ENCODE peak calls at places on chromosomes 5 and 9, in ten cellular contexts. One of them, this sample, is unnamed.

GRCh38 chr9:75001719-75002421 is 26.2 kb downstream of the CARNMT1 start:
- DNase-seq in mammary epithelial cell: peak
- DNase-seq in CD8-positive, alpha-beta T cell: no peak
- DNase-seq in A673: peak
- DNase-seq in PC-9: peak
- DNase-seq in fibroblast of mammary gland: peak
- DNase-seq in brain microvascular endothelial cell: peak
- DNase-seq in transverse colon: no peak
- DNase-seq in right atrium auricular region: no peak
- DNase-seq in neural progenitor cell: peak
- DNase-seq in this sample: peak

GRCh38 chr9:135404451-135405144 is 75.0 kb upstream of the PPP1R26 start:
- DNase-seq in mammary epithelial cell: no peak
- DNase-seq in CD8-positive, alpha-beta T cell: no peak
- DNase-seq in A673: no peak
- DNase-seq in PC-9: no peak
- DNase-seq in fibroblast of mammary gland: no peak
- DNase-seq in brain microvascular endothelial cell: no peak
- DNase-seq in transverse colon: no peak
- DNase-seq in right atrium auricular region: no peak
- DNase-seq in neural progenitor cell: no peak
- DNase-seq in this sample: no peak

GRCh38 chr9:96875460-96876142 is 21.3 kb upstream of the ZNF782 start:
- DNase-seq in mammary epithelial cell: peak
- DNase-seq in CD8-positive, alpha-beta T cell: no peak
- DNase-seq in A673: peak
- DNase-seq in PC-9: peak
- DNase-seq in fibroblast of mammary gland: peak
- DNase-seq in brain microvascular endothelial cell: peak
- DNase-seq in transverse colon: peak
- DNase-seq in right atrium auricular region: no peak
- DNase-seq in neural progenitor cell: peak
- DNase-seq in this sample: peak

GRCh38 chr5:125559296-125559695 is 812.9 kb upstream of the ZNF608 start:
- DNase-seq in mammary epithelial cell: peak
- DNase-seq in CD8-positive, alpha-beta T cell: no peak
- DNase-seq in A673: no peak
- DNase-seq in PC-9: no peak
- DNase-seq in fibroblast of mammary gland: peak
- DNase-seq in brain microvascular endothelial cell: peak
- DNase-seq in transverse colon: no peak
- DNase-seq in right atrium auricular region: no peak
- DNase-seq in neural progenitor cell: no peak
- DNase-seq in this sample: peak

GRCh38 chr9:133278161-133279131 is 3.4 kb upstream of the ABO start:
- DNase-seq in mammary epithelial cell: peak
- DNase-seq in CD8-positive, alpha-beta T cell: no peak
- DNase-seq in A673: no peak
- DNase-seq in PC-9: no peak
- DNase-seq in fibroblast of mammary gland: no peak
- DNase-seq in brain microvascular endothelial cell: no peak
- DNase-seq in transverse colon: peak
- DNase-seq in right atrium auricular region: no peak
- DNase-seq in neural progenitor cell: no peak
- DNase-seq in this sample: no peak

GRCh38 chr9:61671276-61671973 is 481.6 kb downstream of the SPATA31A7 start:
- DNase-seq in mammary epithelial cell: no peak
- DNase-seq in CD8-positive, alpha-beta T cell: peak
- DNase-seq in A673: no peak
- DNase-seq in PC-9: no peak
- DNase-seq in fibroblast of mammary gland: no peak
- DNase-seq in brain microvascular endothelial cell: no peak
- DNase-seq in transverse colon: peak
- DNase-seq in right atrium auricular region: peak
- DNase-seq in neural progenitor cell: no peak
- DNase-seq in this sample: no peak

GRCh38 chr5:80210014-80210413 is 45.8 kb downstream of the SERINC5 start:
- DNase-seq in mammary epithelial cell: peak
- DNase-seq in CD8-positive, alpha-beta T cell: no peak
- DNase-seq in A673: no peak
- DNase-seq in PC-9: no peak
- DNase-seq in fibroblast of mammary gland: no peak
- DNase-seq in brain microvascular endothelial cell: no peak
- DNase-seq in transverse colon: no peak
- DNase-seq in right atrium auricular region: no peak
- DNase-seq in neural progenitor cell: no peak
- DNase-seq in this sample: no peak

GRCh38 chr5:132294728-132295504 is 722 bp downstream of the SLC22A4 start:
- DNase-seq in mammary epithelial cell: peak
- DNase-seq in CD8-positive, alpha-beta T cell: peak
- DNase-seq in A673: peak
- DNase-seq in PC-9: peak
- DNase-seq in fibroblast of mammary gland: peak
- DNase-seq in brain microvascular endothelial cell: peak
- DNase-seq in transverse colon: peak
- DNase-seq in right atrium auricular region: peak
- DNase-seq in neural progenitor cell: peak
- DNase-seq in this sample: peak

GRCh38 chr9:125495137-125496119 is 211.6 kb downstream of the MAPKAP1 start:
- DNase-seq in mammary epithelial cell: peak
- DNase-seq in CD8-positive, alpha-beta T cell: no peak
- DNase-seq in A673: no peak
- DNase-seq in PC-9: peak
- DNase-seq in fibroblast of mammary gland: no peak
- DNase-seq in brain microvascular endothelial cell: no peak
- DNase-seq in transverse colon: no peak
- DNase-seq in right atrium auricular region: no peak
- DNase-seq in neural progenitor cell: no peak
- DNase-seq in this sample: no peak

GRCh38 chr9:34318163-34318790 is 10.8 kb downstream of the KIF24 start:
- DNase-seq in mammary epithelial cell: no peak
- DNase-seq in CD8-positive, alpha-beta T cell: no peak
- DNase-seq in A673: no peak
- DNase-seq in PC-9: no peak
- DNase-seq in fibroblast of mammary gland: no peak
- DNase-seq in brain microvascular endothelial cell: no peak
- DNase-seq in transverse colon: no peak
- DNase-seq in right atrium auricular region: no peak
- DNase-seq in neural progenitor cell: no peak
- DNase-seq in this sample: no peak

GRCh38 chr5:30809907-30810306 is 383.6 kb upstream of the CDH6 start:
- DNase-seq in mammary epithelial cell: no peak
- DNase-seq in CD8-positive, alpha-beta T cell: no peak
- DNase-seq in A673: no peak
- DNase-seq in PC-9: no peak
- DNase-seq in fibroblast of mammary gland: no peak
- DNase-seq in brain microvascular endothelial cell: no peak
- DNase-seq in transverse colon: no peak
- DNase-seq in right atrium auricular region: no peak
- DNase-seq in neural progenitor cell: no peak
- DNase-seq in this sample: no peak

GRCh38 chr5:16791036-16791705 is 144.9 kb downstream of the MYO10 start:
- DNase-seq in mammary epithelial cell: peak
- DNase-seq in CD8-positive, alpha-beta T cell: no peak
- DNase-seq in A673: peak
- DNase-seq in PC-9: peak
- DNase-seq in fibroblast of mammary gland: peak
- DNase-seq in brain microvascular endothelial cell: peak
- DNase-seq in transverse colon: no peak
- DNase-seq in right atrium auricular region: no peak
- DNase-seq in neural progenitor cell: peak
- DNase-seq in this sample: peak

GRCh38 chr5:177497011-177497296 is 450 bp downstream of the PDLIM7 start:
- DNase-seq in mammary epithelial cell: no peak
- DNase-seq in CD8-positive, alpha-beta T cell: no peak
- DNase-seq in A673: peak
- DNase-seq in PC-9: no peak
- DNase-seq in fibroblast of mammary gland: no peak
- DNase-seq in brain microvascular endothelial cell: no peak
- DNase-seq in transverse colon: no peak
- DNase-seq in right atrium auricular region: no peak
- DNase-seq in neural progenitor cell: no peak
- DNase-seq in this sample: no peak

GRCh38 chr5:177496111-177497010 is 1.0 kb downstream of the PDLIM7 start:
- DNase-seq in mammary epithelial cell: peak
- DNase-seq in CD8-positive, alpha-beta T cell: no peak
- DNase-seq in A673: peak
- DNase-seq in PC-9: peak
- DNase-seq in fibroblast of mammary gland: peak
- DNase-seq in brain microvascular endothelial cell: peak
- DNase-seq in transverse colon: peak
- DNase-seq in right atrium auricular region: peak
- DNase-seq in neural progenitor cell: peak
- DNase-seq in this sample: peak

GRCh38 chr5:177493795-177494355 is 3.5 kb downstream of the PDLIM7 start:
- DNase-seq in mammary epithelial cell: no peak
- DNase-seq in CD8-positive, alpha-beta T cell: no peak
- DNase-seq in A673: no peak
- DNase-seq in PC-9: no peak
- DNase-seq in fibroblast of mammary gland: no peak
- DNase-seq in brain microvascular endothelial cell: no peak
- DNase-seq in transverse colon: no peak
- DNase-seq in right atrium auricular region: no peak
- DNase-seq in neural progenitor cell: no peak
- DNase-seq in this sample: no peak

GRCh38 chr5:177494356-177495195 is 2.8 kb downstream of the PDLIM7 start:
- DNase-seq in mammary epithelial cell: peak
- DNase-seq in CD8-positive, alpha-beta T cell: no peak
- DNase-seq in A673: peak
- DNase-seq in PC-9: peak
- DNase-seq in fibroblast of mammary gland: peak
- DNase-seq in brain microvascular endothelial cell: peak
- DNase-seq in transverse colon: peak
- DNase-seq in right atrium auricular region: peak
- DNase-seq in neural progenitor cell: peak
- DNase-seq in this sample: peak

DNA sequence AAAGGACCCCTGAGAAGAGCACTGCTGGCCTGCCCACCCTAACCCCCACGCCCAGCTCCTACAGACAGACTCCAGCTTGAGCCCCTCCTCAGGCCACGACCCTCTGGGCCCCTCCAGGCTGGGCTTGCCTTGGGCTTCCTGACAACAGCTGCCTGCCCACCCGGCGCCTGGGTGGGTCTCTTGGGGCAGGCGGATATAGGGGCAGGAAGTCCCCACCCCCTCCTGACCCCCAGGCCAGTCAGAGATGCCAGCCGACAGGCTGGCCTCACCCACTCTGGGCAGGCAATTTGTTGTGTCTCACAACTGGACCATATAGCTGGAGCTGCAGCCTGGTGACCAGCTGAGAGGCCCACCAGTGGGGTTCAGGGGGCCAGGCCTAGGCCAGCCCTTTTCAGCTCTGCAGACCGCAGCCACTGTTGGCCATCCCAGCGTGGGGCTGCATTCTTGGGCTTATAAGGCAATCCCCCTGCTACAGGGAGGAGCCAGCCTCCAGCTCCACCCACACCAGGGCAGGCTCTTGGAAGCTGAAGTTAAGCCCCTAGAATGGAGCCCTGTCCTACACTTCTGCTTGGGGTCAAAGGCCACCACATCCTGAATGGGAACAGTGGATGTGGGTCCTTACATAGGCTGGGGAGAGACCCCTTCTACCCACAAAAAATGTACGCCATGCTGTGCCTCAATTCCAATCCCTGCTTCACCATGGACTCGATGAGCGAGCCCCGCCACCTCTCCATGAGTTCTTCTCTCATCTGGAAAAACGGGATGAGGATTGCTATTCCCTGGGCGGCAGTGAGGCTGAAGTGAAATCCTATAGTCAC is 2.0 kb downstream of the PDLIM7 start:
- DNase-seq in mammary epithelial cell: peak
- DNase-seq in CD8-positive, alpha-beta T cell: no peak
- DNase-seq in A673: peak
- DNase-seq in PC-9: peak
- DNase-seq in fibroblast of mammary gland: peak
- DNase-seq in brain microvascular endothelial cell: peak
- DNase-seq in transverse colon: peak
- DNase-seq in right atrium auricular region: peak
- DNase-seq in neural progenitor cell: peak
- DNase-seq in this sample: peak
- H3K4me3 ChIP-seq in mammary epithelial cell: peak
- H3K4me3 ChIP-seq in CD8-positive, alpha-beta T cell: no peak
- H3K4me3 ChIP-seq in A673: peak
- H3K4me3 ChIP-seq in PC-9: peak
- H3K4me3 ChIP-seq in fibroblast of mammary gland: peak
- H3K4me3 ChIP-seq in brain microvascular endothelial cell: peak
- H3K4me3 ChIP-seq in transverse colon: no peak
- H3K4me3 ChIP-seq in right atrium auricular region: peak
- H3K4me3 ChIP-seq in neural progenitor cell: peak
- H3K4me3 ChIP-seq in this sample: peak

GRCh38 chr9:592225-592624 is 249.3 kb upstream of the DMRT1 start:
- DNase-seq in mammary epithelial cell: peak
- DNase-seq in CD8-positive, alpha-beta T cell: no peak
- DNase-seq in A673: no peak
- DNase-seq in PC-9: no peak
- DNase-seq in fibroblast of mammary gland: no peak
- DNase-seq in brain microvascular endothelial cell: no peak
- DNase-seq in transverse colon: peak
- DNase-seq in right atrium auricular region: no peak
- DNase-seq in neural progenitor cell: peak
- DNase-seq in this sample: no peak
- TF ChIP-seq CTCF in mammary epithelial cell: no peak
- TF ChIP-seq CTCF in CD8-positive, alpha-beta T cell: no peak
- TF ChIP-seq CTCF in A673: no peak
- TF ChIP-seq CTCF in PC-9: no peak
- TF ChIP-seq CTCF in fibroblast of mammary gland: no peak
- TF ChIP-seq CTCF in brain microvascular endothelial cell: no peak
- TF ChIP-seq CTCF in transverse colon: no peak
- TF ChIP-seq CTCF in right atrium auricular region: no peak
- TF ChIP-seq CTCF in neural progenitor cell: no peak
- TF ChIP-seq CTCF in this sample: no peak

DNA sequence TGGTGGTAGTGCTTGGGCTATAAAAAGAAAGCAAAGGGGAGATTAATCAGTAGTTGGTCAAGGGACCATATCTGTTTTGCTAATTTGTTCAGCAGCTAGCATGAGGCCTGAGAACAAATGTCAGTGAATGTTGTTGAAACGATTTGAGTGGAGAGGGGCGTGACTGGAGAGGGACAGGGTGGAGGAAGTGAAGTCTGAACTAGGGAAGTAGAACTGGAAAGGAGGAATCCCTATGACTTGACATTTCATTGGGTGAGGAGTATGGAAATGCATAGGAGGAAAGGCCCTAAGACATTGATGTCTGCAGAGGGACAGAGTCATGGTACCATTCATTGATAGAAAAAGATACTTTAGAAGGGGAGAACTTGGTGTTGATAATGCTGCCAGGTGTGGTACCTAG is 19.7 kb downstream of the TLE4 start:
- DNase-seq in mammary epithelial cell: no peak
- DNase-seq in CD8-positive, alpha-beta T cell: no peak
- DNase-seq in A673: no peak
- DNase-seq in PC-9: no peak
- DNase-seq in fibroblast of mammary gland: no peak
- DNase-seq in brain microvascular endothelial cell: no peak
- DNase-seq in transverse colon: no peak
- DNase-seq in right atrium auricular region: no peak
- DNase-seq in neural progenitor cell: no peak
- DNase-seq in this sample: no peak
- H3K4me3 ChIP-seq in mammary epithelial cell: no peak
- H3K4me3 ChIP-seq in CD8-positive, alpha-beta T cell: no peak
- H3K4me3 ChIP-seq in A673: no peak
- H3K4me3 ChIP-seq in PC-9: no peak
- H3K4me3 ChIP-seq in fibroblast of mammary gland: no peak
- H3K4me3 ChIP-seq in brain microvascular endothelial cell: no peak
- H3K4me3 ChIP-seq in transverse colon: no peak
- H3K4me3 ChIP-seq in right atrium auricular region: no peak
- H3K4me3 ChIP-seq in neural progenitor cell: no peak
- H3K4me3 ChIP-seq in this sample: no peak

GRCh38 chr9:71001780-71002386 is 119.5 kb downstream of the TRPM3 start:
- DNase-seq in mammary epithelial cell: peak
- DNase-seq in CD8-positive, alpha-beta T cell: no peak
- DNase-seq in A673: no peak
- DNase-seq in PC-9: peak
- DNase-seq in fibroblast of mammary gland: peak
- DNase-seq in brain microvascular endothelial cell: no peak
- DNase-seq in transverse colon: peak
- DNase-seq in right atrium auricular region: no peak
- DNase-seq in neural progenitor cell: peak
- DNase-seq in this sample: peak
- TF ChIP-seq CTCF in mammary epithelial cell: peak
- TF ChIP-seq CTCF in CD8-positive, alpha-beta T cell: no peak
- TF ChIP-seq CTCF in A673: peak
- TF ChIP-seq CTCF in PC-9: peak
- TF ChIP-seq CTCF in fibroblast of mammary gland: peak
- TF ChIP-seq CTCF in brain microvascular endothelial cell: peak
- TF ChIP-seq CTCF in transverse colon: peak
- TF ChIP-seq CTCF in right atrium auricular region: peak
- TF ChIP-seq CTCF in neural progenitor cell: peak
- TF ChIP-seq CTCF in this sample: peak

This sample was measured in fibroblast of villous mesenchyme.